ENCODE peak calls at places on chromosomes 6 and 20, in four cellular contexts. One of them, this sample, is unnamed. For H3K4me1, the result is how much of the 10 kb centered on the place peaks cover.

GRCh38 chr6:157092736-157093135 is 230.6 kb downstream of the TMEM242 start:
- DNase-seq in HepG2: no peak
- DNase-seq in astrocyte: no peak
- DNase-seq in body of pancreas: no peak
- DNase-seq in this sample: no peak

GRCh38 chr20:46400253-46400652 is 6.2 kb downstream of the ELMO2 start:
- DNase-seq in HepG2: no peak
- DNase-seq in astrocyte: peak
- DNase-seq in body of pancreas: no peak
- DNase-seq in this sample: no peak

GRCh38 chr20:21074605-21075336 is 31.4 kb downstream of the LINC00237 start:
- DNase-seq in HepG2: no peak
- DNase-seq in astrocyte: peak
- DNase-seq in body of pancreas: no peak
- DNase-seq in this sample: no peak

GRCh38 chr6:51528556-51528955 is 558.9 kb downstream of the PKHD1 start:
- DNase-seq in HepG2: no peak
- DNase-seq in astrocyte: no peak
- DNase-seq in body of pancreas: no peak
- DNase-seq in this sample: peak

GRCh38 chr20:3410464-3410863 is 3.0 kb upstream of the DNAAF9 start:
- DNase-seq in HepG2: no peak
- DNase-seq in astrocyte: no peak
- DNase-seq in body of pancreas: no peak
- DNase-seq in this sample: no peak

GRCh38 chr6:35302604-35303218 is 5.1 kb downstream of the DEF6 start:
- DNase-seq in HepG2: no peak
- DNase-seq in astrocyte: no peak
- DNase-seq in body of pancreas: no peak
- DNase-seq in this sample: peak

GRCh38 chr6:43938178-43939101 is 168.4 kb downstream of the VEGFA start:
- DNase-seq in HepG2: no peak
- DNase-seq in astrocyte: no peak
- DNase-seq in body of pancreas: peak
- DNase-seq in this sample: no peak

GRCh38 chr6:21586760-21587181 is 6.8 kb upstream of the SOX4 start:
- DNase-seq in HepG2: no peak
- DNase-seq in astrocyte: no peak
- DNase-seq in body of pancreas: no peak
- DNase-seq in this sample: no peak

GRCh38 chr6:147930743-147931142 is 411.9 kb upstream of the SASH1 start:
- DNase-seq in HepG2: no peak
- DNase-seq in astrocyte: no peak
- DNase-seq in body of pancreas: no peak
- DNase-seq in this sample: peak

GRCh38 chr20:1313236-1313964 is 15.5 kb downstream of the SDCBP2 start:
- DNase-seq in HepG2: peak
- DNase-seq in astrocyte: peak
- DNase-seq in body of pancreas: peak
- DNase-seq in this sample: no peak

GRCh38 chr6:36590237-36590636 is 3.9 kb upstream of the SRSF3 start:
- DNase-seq in HepG2: peak
- DNase-seq in astrocyte: peak
- DNase-seq in body of pancreas: no peak
- DNase-seq in this sample: peak

GRCh38 chr6:129525055-129525454 is 184.9 kb downstream of the ARHGAP18 start:
- DNase-seq in HepG2: no peak
- DNase-seq in astrocyte: peak
- DNase-seq in body of pancreas: no peak
- DNase-seq in this sample: no peak

GRCh38 chr20:54085425-54085824 is 15.0 kb upstream of the BCAS1 start:
- DNase-seq in HepG2: no peak
- DNase-seq in astrocyte: no peak
- DNase-seq in body of pancreas: no peak
- DNase-seq in this sample: no peak

GRCh38 chr20:25508083-25508770 is 77.1 kb downstream of the NINL start:
- DNase-seq in HepG2: peak
- DNase-seq in astrocyte: peak
- DNase-seq in body of pancreas: peak
- DNase-seq in this sample: no peak

GRCh38 chr6:53529324-53530036 is 15.4 kb downstream of the GCLC start:
- DNase-seq in HepG2: no peak
- DNase-seq in astrocyte: no peak
- DNase-seq in body of pancreas: no peak
- DNase-seq in this sample: no peak

GRCh38 chr6:165664553-165665383 is 1.7 kb upstream of the PDE10A start:
- DNase-seq in HepG2: no peak
- DNase-seq in astrocyte: no peak
- DNase-seq in body of pancreas: no peak
- DNase-seq in this sample: no peak

GRCh38 chr6:137473651-137474050 is 20.5 kb downstream of the OLIG3 start:
- DNase-seq in HepG2: no peak
- DNase-seq in astrocyte: no peak
- DNase-seq in body of pancreas: no peak
- DNase-seq in this sample: no peak

GRCh38 chr6:27700337-27700736 is 211.9 kb downstream of the OR2B2 start:
- DNase-seq in HepG2: no peak
- DNase-seq in astrocyte: no peak
- DNase-seq in body of pancreas: no peak
- DNase-seq in this sample: no peak

GRCh38 chr20:50394569-50394968 is 115.6 kb upstream of the PTPN1 start:
- DNase-seq in HepG2: no peak
- DNase-seq in astrocyte: no peak
- DNase-seq in body of pancreas: no peak
- DNase-seq in this sample: no peak

GRCh38 chr6:116278853-116279231 is 888 bp downstream of the TSPYL1 start:
- DNase-seq in HepG2: peak
- DNase-seq in astrocyte: no peak
- DNase-seq in body of pancreas: peak
- DNase-seq in this sample: no peak

GRCh38 chr6:107314644-107315043 is 144.7 kb downstream of the PDSS2 start:
- DNase-seq in HepG2: peak
- DNase-seq in astrocyte: no peak
- DNase-seq in body of pancreas: no peak
- DNase-seq in this sample: no peak

GRCh38 chr6:75830959-75831885 is 82.2 kb downstream of the MYO6 start:
- DNase-seq in HepG2: no peak
- DNase-seq in astrocyte: peak
- DNase-seq in body of pancreas: no peak
- DNase-seq in this sample: peak

GRCh38 chr6:146543211-146543939 is at the start of gene RAB32:
- DNase-seq in HepG2: peak
- DNase-seq in astrocyte: peak
- DNase-seq in body of pancreas: peak
- DNase-seq in this sample: peak

GRCh38 chr6:25882066-25882496 is 8.0 kb upstream of the SLC17A3 start:
- DNase-seq in HepG2: no peak
- DNase-seq in astrocyte: no peak
- DNase-seq in body of pancreas: no peak
- DNase-seq in this sample: no peak

GRCh38 chr6:14559754-14560527 is 442.4 kb downstream of the CD83 start:
- DNase-seq in HepG2: no peak
- DNase-seq in astrocyte: no peak
- DNase-seq in body of pancreas: no peak
- DNase-seq in this sample: peak

DNA sequence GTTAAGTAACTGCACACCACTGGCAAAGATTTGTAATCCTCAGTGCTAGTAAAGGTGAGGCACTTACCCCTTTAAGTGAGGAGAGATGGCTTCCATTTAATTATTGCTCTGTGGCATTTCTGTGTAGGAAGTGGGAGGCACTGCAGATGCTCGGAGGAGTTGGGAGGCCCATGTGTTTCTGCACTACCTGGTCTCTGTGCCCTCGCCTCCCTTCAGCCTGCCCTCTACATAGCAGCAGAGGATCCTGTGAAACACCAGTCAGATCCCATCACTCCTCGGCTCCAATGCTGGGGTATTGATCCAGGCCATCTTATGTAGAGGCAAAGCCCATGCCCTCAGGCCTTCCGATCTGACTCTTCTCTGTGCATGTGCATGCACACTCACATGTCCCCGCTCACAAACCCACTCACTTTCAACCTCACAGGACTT is 67.0 kb downstream of the SLX4IP start:
- DNase-seq in HepG2: no peak
- DNase-seq in astrocyte: no peak
- DNase-seq in body of pancreas: no peak
- DNase-seq in this sample: no peak
- H3K4me1 ChIP-seq in HepG2: under half
- H3K4me1 ChIP-seq in astrocyte: under half
- H3K4me1 ChIP-seq in body of pancreas: under half
- H3K4me1 ChIP-seq in this sample: under half

DNA sequence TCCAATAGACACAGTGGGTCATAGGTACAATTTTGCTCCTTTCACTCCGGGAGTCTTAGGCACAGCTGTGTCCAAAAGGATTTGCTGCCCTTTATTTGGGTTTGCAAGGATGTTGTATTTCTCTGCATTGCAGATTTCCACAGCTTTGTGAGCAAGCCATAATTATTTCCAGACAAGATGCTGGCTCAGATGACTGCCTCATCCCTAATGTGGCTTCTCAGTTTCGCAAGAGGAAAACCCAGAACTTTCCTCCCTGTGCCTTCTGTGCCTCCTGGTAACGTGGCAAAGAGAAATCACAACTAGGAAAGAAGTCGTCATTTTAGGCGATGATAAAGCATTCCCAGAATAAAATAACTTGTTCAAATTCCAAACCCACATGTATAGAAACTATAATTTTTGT is 33.7 kb downstream of the FAM50B start:
- DNase-seq in HepG2: no peak
- DNase-seq in astrocyte: no peak
- DNase-seq in body of pancreas: no peak
- DNase-seq in this sample: no peak
- H3K27ac ChIP-seq in HepG2: no peak
- H3K27ac ChIP-seq in astrocyte: no peak
- H3K27ac ChIP-seq in body of pancreas: no peak
- H3K27ac ChIP-seq in this sample: no peak

GRCh38 chr20:62655291-62656204 is 13.2 kb downstream of the SLCO4A1 start:
- DNase-seq in HepG2: no peak
- DNase-seq in astrocyte: no peak
- DNase-seq in body of pancreas: no peak
- DNase-seq in this sample: no peak
- H3K4me1 ChIP-seq in HepG2: under half
- H3K4me1 ChIP-seq in astrocyte: under half
- H3K4me1 ChIP-seq in body of pancreas: under half
- H3K4me1 ChIP-seq in this sample: under half

GRCh38 chr20:47972916-47973309 is 187.6 kb upstream of the SULF2 start:
- DNase-seq in HepG2: no peak
- DNase-seq in astrocyte: no peak
- DNase-seq in body of pancreas: no peak
- DNase-seq in this sample: no peak
- H3K27ac ChIP-seq in HepG2: peak
- H3K27ac ChIP-seq in astrocyte: no peak
- H3K27ac ChIP-seq in body of pancreas: peak
- H3K27ac ChIP-seq in this sample: no peak

DNA sequence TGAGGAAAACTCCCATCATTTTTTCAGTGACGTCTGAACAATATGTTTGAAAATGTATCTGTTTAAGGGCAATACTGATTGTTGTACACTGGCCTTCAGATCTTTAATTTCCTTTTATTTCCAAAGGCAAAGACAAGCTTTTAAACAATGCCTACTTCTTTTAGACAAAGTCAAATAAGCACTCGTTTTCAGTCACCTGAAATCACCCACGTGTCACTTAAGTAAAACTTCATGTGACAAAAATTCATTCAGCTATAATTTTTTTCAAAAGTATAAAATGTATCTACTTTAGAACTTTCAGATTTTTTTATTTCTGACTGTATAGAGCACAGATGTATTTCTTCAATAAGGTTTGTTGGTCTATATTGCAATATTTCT is 113.5 kb upstream of the BEND6 start:
- DNase-seq in HepG2: no peak
- DNase-seq in astrocyte: no peak
- DNase-seq in body of pancreas: no peak
- DNase-seq in this sample: no peak
- H3K4me1 ChIP-seq in HepG2: under half
- H3K4me1 ChIP-seq in astrocyte: under half
- H3K4me1 ChIP-seq in body of pancreas: under half
- H3K4me1 ChIP-seq in this sample: under half

GRCh38 chr20:32752021-32752457 is 8.8 kb upstream of the COMMD7 start:
- DNase-seq in HepG2: no peak
- DNase-seq in astrocyte: no peak
- DNase-seq in body of pancreas: no peak
- DNase-seq in this sample: no peak

GRCh38 chr20:32749914-32750637 is 6.8 kb upstream of the COMMD7 start:
- DNase-seq in HepG2: no peak
- DNase-seq in astrocyte: no peak
- DNase-seq in body of pancreas: no peak
- DNase-seq in this sample: no peak

GRCh38 chr20:32752458-32753250 is 9.4 kb upstream of the COMMD7 start:
- DNase-seq in HepG2: no peak
- DNase-seq in astrocyte: peak
- DNase-seq in body of pancreas: no peak
- DNase-seq in this sample: peak

GRCh38 chr20:32753731-32754130 is 8.5 kb upstream of the DNMT3B start:
- DNase-seq in HepG2: no peak
- DNase-seq in astrocyte: no peak
- DNase-seq in body of pancreas: no peak
- DNase-seq in this sample: no peak

GRCh38 chr20:32751309-32752020 is 8.2 kb upstream of the COMMD7 start:
- DNase-seq in HepG2: no peak
- DNase-seq in astrocyte: no peak
- DNase-seq in body of pancreas: no peak
- DNase-seq in this sample: no peak
- H3K27ac ChIP-seq in HepG2: no peak
- H3K27ac ChIP-seq in astrocyte: no peak
- H3K27ac ChIP-seq in body of pancreas: no peak
- H3K27ac ChIP-seq in this sample: no peak

This sample was measured in foreskin keratinocyte.